ENCODE peak calls at places on chromosomes 2 and 18, in five cellular contexts. One of them, this sample, is unnamed.

GRCh38 chr2:146324954-146325353 is 1519.9 kb upstream of the ACVR2A start:
- DNase-seq in HepG2: no peak
- DNase-seq in NT2/D1: no peak
- DNase-seq in HEK293T: no peak
- DNase-seq in GM12878: no peak
- DNase-seq in this sample: no peak

GRCh38 chr2:20072436-20073158 is 21.2 kb upstream of the LAPTM4A start:
- DNase-seq in GM12878: no peak
- DNase-seq in HEK293T: no peak
- DNase-seq in NT2/D1: no peak
- DNase-seq in HepG2: no peak
- DNase-seq in this sample: no peak

GRCh38 chr2:199692489-199692888 is 158.5 kb downstream of the FTCDNL1 start:
- DNase-seq in HEK293T: no peak
- DNase-seq in NT2/D1: no peak
- DNase-seq in HepG2: peak; percentile 30
- DNase-seq in GM12878: no peak
- DNase-seq in this sample: no peak

GRCh38 chr18:55264108-55264507 is 304.8 kb upstream of the CCDC68 start:
- DNase-seq in NT2/D1: no peak
- DNase-seq in GM12878: no peak
- DNase-seq in HepG2: no peak
- DNase-seq in HEK293T: no peak
- DNase-seq in this sample: no peak

GRCh38 chr2:72276876-72277275 is 129.2 kb upstream of the CYP26B1 start:
- DNase-seq in GM12878: no peak
- DNase-seq in HEK293T: no peak
- DNase-seq in HepG2: no peak
- DNase-seq in NT2/D1: no peak
- DNase-seq in this sample: no peak

GRCh38 chr2:29482341-29482740 is 367.1 kb downstream of the CLIP4 start:
- DNase-seq in GM12878: no peak
- DNase-seq in NT2/D1: no peak
- DNase-seq in HepG2: no peak
- DNase-seq in HEK293T: no peak
- DNase-seq in this sample: no peak

GRCh38 chr2:11417946-11418585 is 47.9 kb downstream of the E2F6 start:
- DNase-seq in NT2/D1: peak; percentile 46
- DNase-seq in GM12878: no peak
- DNase-seq in HEK293T: peak; percentile 40
- DNase-seq in HepG2: peak; percentile 70
- DNase-seq in this sample: no peak

GRCh38 chr2:73203055-73203681 is 794 bp downstream of the NOTO start:
- DNase-seq in NT2/D1: no peak
- DNase-seq in GM12878: no peak
- DNase-seq in HEK293T: no peak
- DNase-seq in HepG2: no peak
- DNase-seq in this sample: no peak

GRCh38 chr2:189799531-189799930 is 15.3 kb downstream of the PMS1 start:
- DNase-seq in HepG2: no peak
- DNase-seq in NT2/D1: no peak
- DNase-seq in GM12878: no peak
- DNase-seq in HEK293T: no peak
- DNase-seq in this sample: no peak

GRCh38 chr2:167756427-167756826 is 491.0 kb downstream of the STK39 start:
- DNase-seq in NT2/D1: peak; percentile 44
- DNase-seq in GM12878: no peak
- DNase-seq in HEK293T: no peak
- DNase-seq in HepG2: peak; percentile 27
- DNase-seq in this sample: no peak

GRCh38 chr2:121253021-121253673 is 31.9 kb downstream of the TFCP2L1 start:
- DNase-seq in HepG2: no peak
- DNase-seq in GM12878: no peak
- DNase-seq in NT2/D1: no peak
- DNase-seq in HEK293T: no peak
- DNase-seq in this sample: no peak

GRCh38 chr2:72204156-72204781 is 56.6 kb upstream of the CYP26B1 start:
- DNase-seq in NT2/D1: no peak
- DNase-seq in HEK293T: no peak
- DNase-seq in HepG2: peak; percentile 52
- DNase-seq in GM12878: no peak
- DNase-seq in this sample: no peak

GRCh38 chr2:238299803-238300202 is 11.4 kb upstream of the PER2 start:
- DNase-seq in HepG2: no peak
- DNase-seq in GM12878: no peak
- DNase-seq in NT2/D1: no peak
- DNase-seq in HEK293T: no peak
- DNase-seq in this sample: no peak

GRCh38 chr2:145769053-145769716 is 1249.3 kb upstream of the ZEB2 start:
- DNase-seq in NT2/D1: no peak
- DNase-seq in HEK293T: no peak
- DNase-seq in HepG2: no peak
- DNase-seq in GM12878: no peak
- DNase-seq in this sample: no peak

GRCh38 chr2:42099431-42100173 is 51.8 kb downstream of the PKDCC start:
- DNase-seq in HEK293T: no peak
- DNase-seq in GM12878: no peak
- DNase-seq in NT2/D1: no peak
- DNase-seq in HepG2: no peak
- DNase-seq in this sample: no peak

GRCh38 chr2:64743739-64744330 is 90.1 kb upstream of the SERTAD2 start:
- DNase-seq in GM12878: no peak
- DNase-seq in HepG2: no peak
- DNase-seq in NT2/D1: no peak
- DNase-seq in HEK293T: no peak
- DNase-seq in this sample: no peak

GRCh38 chr2:203438528-203438927 is 96.6 kb downstream of the RAPH1 start:
- DNase-seq in GM12878: no peak
- DNase-seq in HEK293T: no peak
- DNase-seq in NT2/D1: no peak
- DNase-seq in HepG2: no peak
- DNase-seq in this sample: no peak

GRCh38 chr2:7813541-7814310 is 868.1 kb upstream of the ID2 start:
- DNase-seq in NT2/D1: no peak
- DNase-seq in GM12878: no peak
- DNase-seq in HEK293T: no peak
- DNase-seq in HepG2: no peak
- DNase-seq in this sample: no peak

GRCh38 chr2:101265893-101266499 is 13.3 kb downstream of the CNOT11 start:
- DNase-seq in GM12878: no peak
- DNase-seq in NT2/D1: no peak
- DNase-seq in HEK293T: no peak
- DNase-seq in HepG2: no peak
- DNase-seq in this sample: no peak

GRCh38 chr2:77018219-77018618 is 504.0 kb downstream of the LRRTM4 start:
- DNase-seq in GM12878: no peak
- DNase-seq in HEK293T: no peak
- DNase-seq in HepG2: peak; percentile 4
- DNase-seq in NT2/D1: no peak
- DNase-seq in this sample: no peak

GRCh38 chr2:120995656-120996190 is 260.1 kb downstream of the GLI2 start:
- DNase-seq in HEK293T: no peak
- DNase-seq in HepG2: no peak
- DNase-seq in GM12878: no peak
- DNase-seq in NT2/D1: no peak
- DNase-seq in this sample: no peak

GRCh38 chr2:101696272-101697123 is 1.0 kb upstream of the MAP4K4 start:
- DNase-seq in NT2/D1: no peak
- DNase-seq in HepG2: no peak
- DNase-seq in HEK293T: no peak
- DNase-seq in GM12878: no peak
- DNase-seq in this sample: peak; percentile 3

GRCh38 chr2:227822416-227823003 is 8.9 kb downstream of the CCL20 start:
- DNase-seq in GM12878: no peak
- DNase-seq in HepG2: peak; percentile 21
- DNase-seq in NT2/D1: no peak
- DNase-seq in HEK293T: no peak
- DNase-seq in this sample: no peak

GRCh38 chr2:108594982-108595464 is 60.8 kb downstream of the LIMS1 start:
- DNase-seq in HEK293T: no peak
- DNase-seq in HepG2: peak; percentile 64
- DNase-seq in NT2/D1: no peak
- DNase-seq in GM12878: no peak
- DNase-seq in this sample: no peak

GRCh38 chr2:120677696-120678095 is 58.0 kb upstream of the GLI2 start:
- DNase-seq in HEK293T: no peak
- DNase-seq in HepG2: no peak
- DNase-seq in GM12878: no peak
- DNase-seq in NT2/D1: no peak
- DNase-seq in this sample: no peak

GRCh38 chr2:102296449-102296848 is 14.9 kb upstream of the IL1RL1 start:
- DNase-seq in GM12878: no peak
- DNase-seq in HepG2: no peak
- DNase-seq in NT2/D1: no peak
- DNase-seq in HEK293T: no peak
- DNase-seq in this sample: no peak

GRCh38 chr2:131039908-131040660 is 53.2 kb downstream of the FAM168B start:
- DNase-seq in GM12878: no peak
- DNase-seq in HepG2: no peak
- DNase-seq in HEK293T: no peak
- DNase-seq in NT2/D1: no peak
- DNase-seq in this sample: no peak

GRCh38 chr2:98445708-98446577 is 1.3 kb downstream of the INPP4A start:
- DNase-seq in GM12878: no peak
- DNase-seq in HepG2: no peak
- DNase-seq in NT2/D1: no peak
- DNase-seq in HEK293T: peak; percentile 40
- DNase-seq in this sample: no peak

GRCh38 chr2:207600211-207600610 is 25.0 kb downstream of the METTL21A start:
- DNase-seq in HEK293T: no peak
- DNase-seq in NT2/D1: no peak
- DNase-seq in HepG2: no peak
- DNase-seq in GM12878: no peak
- DNase-seq in this sample: no peak

GRCh38 chr18:67216846-67217245 is 299.7 kb downstream of the DSEL start:
- DNase-seq in GM12878: no peak
- DNase-seq in HEK293T: no peak
- DNase-seq in HepG2: no peak
- DNase-seq in NT2/D1: no peak
- DNase-seq in this sample: no peak

GRCh38 chr2:64649626-64650025 is 4.1 kb downstream of the SERTAD2 start:
- DNase-seq in HEK293T: no peak
- DNase-seq in HepG2: peak; percentile 53
- DNase-seq in GM12878: no peak
- DNase-seq in NT2/D1: no peak
- DNase-seq in this sample: no peak

GRCh38 chr2:15968280-15969178 is 28.2 kb downstream of the MYCN start:
- DNase-seq in HEK293T: no peak
- DNase-seq in GM12878: no peak
- DNase-seq in HepG2: no peak
- DNase-seq in NT2/D1: no peak
- DNase-seq in this sample: no peak

GRCh38 chr2:176643711-176644110 is 374.5 kb downstream of the MTX2 start:
- DNase-seq in GM12878: no peak
- DNase-seq in NT2/D1: no peak
- DNase-seq in HEK293T: peak; percentile 21
- DNase-seq in HepG2: peak; percentile 26
- DNase-seq in this sample: no peak

DNA sequence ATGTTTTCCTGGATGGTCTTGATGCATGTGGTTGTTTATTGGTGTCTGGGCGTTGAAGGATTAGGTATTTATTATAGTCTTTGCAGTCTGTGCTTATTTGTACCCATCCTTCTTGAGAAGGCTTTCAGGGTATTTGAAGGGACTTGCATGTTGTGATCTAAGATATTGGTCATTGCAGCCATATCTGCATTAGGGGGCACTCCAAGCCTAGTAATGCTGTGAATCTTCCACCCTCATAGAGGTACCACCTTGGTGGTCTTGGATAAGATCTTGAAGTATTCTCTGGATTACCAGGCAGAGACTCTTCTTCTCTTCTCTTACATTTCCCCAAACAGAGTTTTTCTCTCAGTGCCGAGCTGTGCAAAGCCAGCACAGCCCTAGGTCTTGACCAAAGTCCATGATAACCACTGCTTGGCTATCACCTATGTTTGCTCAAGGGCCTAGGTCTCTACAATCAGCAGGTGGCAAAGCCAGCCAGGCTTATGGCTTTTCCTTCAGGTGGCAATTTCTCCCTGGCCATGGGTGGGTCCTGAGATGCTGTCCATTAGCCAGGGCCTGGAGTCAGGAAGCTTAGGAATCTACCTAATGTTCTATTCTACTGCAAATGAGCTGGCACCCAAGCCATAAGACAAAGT is 15.4 kb upstream of the PPP1R1C start:
- DNase-seq in GM12878: no peak
- DNase-seq in HEK293T: no peak
- DNase-seq in HepG2: peak; percentile 16
- DNase-seq in NT2/D1: no peak
- DNase-seq in this sample: no peak
- TF ChIP-seq SUZ12 in GM12878: no peak
- TF ChIP-seq SUZ12 in HEK293T: no peak
- TF ChIP-seq SUZ12 in HepG2: no peak
- TF ChIP-seq SUZ12 in NT2/D1: no peak
- TF ChIP-seq SUZ12 in this sample: no peak

GRCh38 chr2:40228296-40228695 is 223.6 kb downstream of the SLC8A1 start:
- DNase-seq in GM12878: no peak
- DNase-seq in HepG2: no peak
- DNase-seq in NT2/D1: no peak
- DNase-seq in HEK293T: no peak
- DNase-seq in this sample: no peak
- TF ChIP-seq SUZ12 in GM12878: no peak
- TF ChIP-seq SUZ12 in HepG2: no peak
- TF ChIP-seq SUZ12 in NT2/D1: no peak
- TF ChIP-seq SUZ12 in HEK293T: no peak
- TF ChIP-seq SUZ12 in this sample: no peak

DNA sequence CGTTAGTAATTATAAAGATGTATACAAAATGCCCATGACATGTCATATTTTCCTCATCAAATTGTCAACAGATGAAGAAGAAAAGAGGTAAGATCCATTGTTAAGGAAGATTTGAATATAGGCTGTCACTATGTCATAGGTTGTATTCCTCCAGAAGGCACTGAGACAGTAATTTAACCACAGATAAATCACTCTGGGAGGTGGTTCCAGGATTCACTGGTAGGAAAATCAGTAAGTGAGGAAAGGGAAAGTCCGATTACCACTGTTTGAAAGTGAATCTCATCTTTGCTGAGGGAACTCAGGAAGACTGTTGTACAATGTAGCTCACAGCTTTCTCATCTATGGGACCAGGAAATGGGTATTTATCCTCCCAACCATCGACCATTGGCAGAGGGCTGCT is 152.8 kb upstream of the TMEFF2 start:
- DNase-seq in GM12878: no peak
- DNase-seq in NT2/D1: no peak
- DNase-seq in HepG2: no peak
- DNase-seq in HEK293T: no peak
- DNase-seq in this sample: no peak
- TF ChIP-seq SUZ12 in GM12878: no peak
- TF ChIP-seq SUZ12 in NT2/D1: no peak
- TF ChIP-seq SUZ12 in HepG2: no peak
- TF ChIP-seq SUZ12 in HEK293T: no peak
- TF ChIP-seq SUZ12 in this sample: no peak

DNA sequence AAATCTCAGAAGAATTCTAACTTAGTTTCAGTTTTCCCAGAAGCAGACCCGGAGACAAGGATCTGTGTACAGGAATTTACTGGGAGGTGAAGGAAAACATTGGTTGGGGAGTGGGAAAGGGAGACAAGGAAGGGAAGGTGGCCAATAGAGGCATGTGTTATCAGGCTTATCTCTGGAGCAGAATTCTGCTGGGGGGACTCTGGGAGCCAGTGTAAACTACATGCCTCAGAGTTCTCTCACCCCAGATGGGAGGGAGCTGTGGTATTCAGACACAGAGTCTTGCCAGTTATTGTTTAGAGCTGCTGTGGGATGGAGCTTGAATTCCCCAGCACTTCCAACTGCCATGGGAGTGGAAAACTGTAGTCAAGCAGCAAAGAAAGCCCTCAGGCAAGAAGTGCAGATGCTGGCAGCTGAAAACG is 19.0 kb downstream of the DNPEP start:
- DNase-seq in GM12878: no peak
- DNase-seq in HEK293T: no peak
- DNase-seq in NT2/D1: no peak
- DNase-seq in HepG2: no peak
- DNase-seq in this sample: no peak
- TF ChIP-seq SUZ12 in GM12878: no peak
- TF ChIP-seq SUZ12 in HEK293T: no peak
- TF ChIP-seq SUZ12 in NT2/D1: no peak
- TF ChIP-seq SUZ12 in HepG2: no peak
- TF ChIP-seq SUZ12 in this sample: no peak

This sample was measured in H1.